ENCODE peak calls at places on chromosomes 11 and 22, in nine cellular contexts. U is cardiac fibroblast, L is fibroblast of pulmonary artery, E is AG10803, X is OCI-LY7, J is choroid plexus epithelial cell, Y is left ventricle myocardium inferior, R is pancreas, M is foreskin fibroblast. T is an unnamed sample.

GRCh38 chr11:94776351-94777321 is 8.5 kb downstream of the AMOTL1 start:
- DNase-seq in U (peak; percentile 85), L (peak; percentile 66), E (peak; percentile 66), X (no peak), J (peak; percentile 61), Y (no peak), R (peak; percentile 20), M (peak; percentile 71), T (peak; percentile 37)

GRCh38 chr11:76752321-76753175 is 30.6 kb upstream of the TSKU start:
- DNase-seq in U (peak; percentile 82), L (peak; percentile 86), E (peak; percentile 95), X (no peak), J (peak; percentile 45), Y (peak; percentile 88), R (no peak), M (peak; percentile 96), T (peak; percentile 94)

GRCh38 chr11:75101424-75102128 is 4.9 kb upstream of the OR2AT4 start:
- DNase-seq in U (no peak), L (no peak), E (no peak), X (no peak), J (no peak), Y (no peak), R (no peak), M (no peak), T (no peak)

GRCh38 chr11:118174006-118174567 is 2.4 kb downstream of the SCN2B start:
- DNase-seq in U (no peak), L (no peak), E (no peak), X (no peak), J (no peak), Y (no peak), R (no peak), M (no peak), T (no peak)

GRCh38 chr11:64253481-64253880 is 2.2 kb downstream of the PLCB3 start:
- DNase-seq in U (no peak), L (no peak), E (peak; percentile 12), X (no peak), J (no peak), Y (no peak), R (no peak), M (peak; percentile 53), T (no peak)

GRCh38 chr11:45739866-45740265 is 65.1 kb upstream of the SLC35C1 start:
- DNase-seq in U (peak; percentile 5), L (no peak), E (no peak), X (no peak), J (peak; percentile 10), Y (no peak), R (no peak), M (no peak), T (no peak)

GRCh38 chr11:134346101-134346975 is 14.6 kb downstream of the GLB1L2 start:
- DNase-seq in U (no peak), L (no peak), E (no peak), X (no peak), J (no peak), Y (no peak), R (peak; percentile 7), M (no peak), T (no peak)

GRCh38 chr22:45604239-45604711 is 67.4 kb upstream of the ATXN10 start:
- DNase-seq in U (peak; percentile 36), L (no peak), E (peak; percentile 89), X (no peak), J (peak; percentile 69), Y (no peak), R (no peak), M (peak; percentile 38), T (no peak)

GRCh38 chr11:125262825-125263218 is 98.3 kb downstream of the PKNOX2 start:
- DNase-seq in U (peak; percentile 30), L (peak; percentile 50), E (peak; percentile 52), X (no peak), J (peak; percentile 74), Y (no peak), R (no peak), M (peak; percentile 35), T (no peak)

GRCh38 chr11:125261471-125262087 is 97.0 kb downstream of the PKNOX2 start:
- DNase-seq in U (no peak), L (no peak), E (no peak), X (no peak), J (peak; percentile 68), Y (no peak), R (no peak), M (peak; percentile 13), T (no peak)

GRCh38 chr11:125264091-125265022 is 99.8 kb downstream of the PKNOX2 start:
- DNase-seq in U (no peak), L (no peak), E (no peak), X (no peak), J (no peak), Y (no peak), R (no peak), M (no peak), T (no peak)

GRCh38 chr11:125262194-125262824 is 97.8 kb downstream of the PKNOX2 start:
- DNase-seq in U (no peak), L (no peak), E (no peak), X (no peak), J (peak; percentile 31), Y (no peak), R (no peak), M (no peak), T (no peak)

DNA sequence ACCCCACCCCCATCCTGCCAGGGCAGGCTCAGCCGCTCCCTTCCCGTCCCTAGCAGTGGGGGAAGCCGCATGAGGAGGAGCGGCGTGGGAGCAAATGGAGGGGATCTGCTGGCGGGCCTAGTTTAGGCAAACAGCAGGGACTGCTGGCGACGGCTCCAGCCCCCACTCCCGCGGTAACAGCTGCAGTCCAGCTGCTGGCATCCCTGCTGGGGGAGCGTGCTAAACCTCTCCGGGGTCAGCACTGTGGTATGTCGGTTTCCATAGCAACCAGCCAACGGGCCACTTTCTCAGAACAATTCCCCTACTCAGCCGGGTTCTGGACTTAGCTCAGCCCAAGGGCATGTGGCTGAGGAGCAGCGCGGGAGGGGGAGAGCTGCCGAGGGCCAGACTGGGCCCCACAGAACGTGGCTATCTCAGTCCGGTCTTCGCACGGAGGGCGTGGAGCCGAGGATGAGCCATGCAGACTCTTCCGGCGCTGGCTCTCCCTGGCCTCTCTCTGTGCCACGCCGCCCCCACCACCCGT is 98.8 kb downstream of the PKNOX2 start:
- DNase-seq in U (peak; percentile 97), L (peak; percentile 99), E (peak; percentile 100), X (no peak), J (peak; percentile 100), Y (peak; percentile 87), R (peak; percentile 27), M (peak; percentile 96), T (peak; percentile 79)
- H3K4me3 ChIP-seq in U (no peak overlapping the region), L (no peak overlapping the region), E (no peak overlapping the region), X (no peak overlapping the region), J (no peak overlapping the region), Y (peak overlapping the region; percentile 26), R (no peak overlapping the region), M (no peak overlapping the region), T (no peak overlapping the region)

DNA sequence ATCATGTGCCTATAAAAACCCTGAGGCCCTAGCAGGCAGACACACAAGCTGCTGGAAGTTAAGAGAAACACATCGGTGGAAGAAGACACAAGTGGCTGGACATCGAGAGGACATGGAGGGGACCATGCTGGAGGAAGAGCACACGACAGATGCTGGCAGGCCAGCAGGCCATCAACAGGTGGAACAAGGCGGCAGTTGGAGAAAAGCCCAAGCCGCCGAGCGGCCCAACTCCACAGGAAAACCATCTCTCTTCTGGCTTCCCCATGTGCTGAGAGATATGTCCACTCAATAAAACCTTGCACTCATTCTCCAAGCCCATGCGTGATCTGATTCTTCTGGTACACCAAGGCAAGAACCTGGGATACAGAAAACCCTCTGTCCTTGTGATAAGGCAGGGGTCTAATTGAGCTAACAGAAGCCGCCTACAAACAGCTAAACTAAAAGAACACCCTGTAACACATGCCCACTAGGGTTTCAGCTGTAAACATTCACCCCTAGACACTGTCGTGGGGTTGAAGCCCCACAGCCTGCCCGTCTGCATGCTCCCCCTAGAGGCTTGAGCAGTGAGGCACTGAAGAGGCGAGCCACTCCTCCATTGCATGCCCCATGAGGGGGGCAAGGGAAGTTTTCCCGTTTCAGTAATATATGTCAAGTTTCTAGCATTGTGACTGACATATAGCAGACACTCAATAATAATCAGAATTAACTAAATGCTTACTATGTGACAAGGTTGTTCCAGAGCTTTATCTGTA is 39.0 kb upstream of the MMP20 start:
- DNase-seq in U (peak; percentile 22), L (peak; percentile 8), E (no peak), X (peak; percentile 33), J (peak; percentile 14), Y (no peak), R (no peak), M (no peak), T (no peak)
- TF ChIP-seq CTCF in U (peak; percentile 64), L (peak; percentile 53), E (peak; percentile 36), X (peak; percentile 75), J (peak; percentile 53), Y (no peak), R (no peak), M (peak; percentile 21), T (no peak)

GRCh38 chr22:18088825-18089568 is 11.2 kb downstream of the PEX26 start:
- DNase-seq in U (no peak), L (no peak), E (no peak), X (no peak), J (no peak), Y (no peak), R (peak; percentile 20), M (no peak), T (no peak)

GRCh38 chr22:18093661-18094060 is 15.9 kb downstream of the PEX26 start:
- DNase-seq in U (no peak), L (no peak), E (no peak), X (no peak), J (no peak), Y (no peak), R (no peak), M (no peak), T (no peak)

GRCh38 chr22:18090286-18090685 is 12.5 kb downstream of the PEX26 start:
- DNase-seq in U (no peak), L (no peak), E (no peak), X (no peak), J (no peak), Y (no peak), R (no peak), M (no peak), T (no peak)

GRCh38 chr22:18091478-18091877 is 13.7 kb downstream of the PEX26 start:
- DNase-seq in U (peak; percentile 47), L (no peak), E (no peak), X (no peak), J (no peak), Y (no peak), R (no peak), M (no peak), T (no peak)

DNA sequence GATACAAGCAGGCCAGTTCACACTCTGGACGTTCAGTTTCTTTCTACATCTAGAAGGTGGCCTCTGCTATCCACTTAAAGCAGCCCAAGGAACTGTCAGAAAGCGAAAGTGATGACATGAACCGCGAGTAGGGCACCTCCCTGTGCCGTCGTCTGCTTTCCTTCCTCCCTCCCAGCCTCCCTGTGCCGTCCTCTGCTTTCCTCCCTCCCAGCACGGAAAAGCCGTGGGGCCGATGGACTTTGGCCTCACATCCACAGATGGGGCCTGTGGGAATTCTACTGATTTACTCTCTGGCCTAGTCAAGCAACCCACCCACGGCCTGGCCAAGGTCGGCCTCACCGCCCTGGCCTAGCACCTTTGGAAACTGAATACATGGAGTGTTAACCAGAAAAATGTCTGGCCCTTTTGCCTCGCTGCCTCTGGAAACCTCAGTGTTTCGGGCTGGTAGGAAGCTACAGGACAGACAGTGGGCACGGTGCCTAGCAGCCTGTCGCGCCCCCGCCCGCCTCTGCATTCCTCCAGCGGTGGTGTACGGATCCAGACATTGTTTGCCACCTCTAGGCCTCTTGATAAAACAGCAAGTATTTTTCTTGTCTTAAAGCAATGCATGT is 14.2 kb downstream of the PEX26 start:
- DNase-seq in U (peak; percentile 85), L (peak; percentile 88), E (peak; percentile 74), X (no peak), J (no peak), Y (peak; percentile 80), R (peak; percentile 71), M (no peak), T (peak; percentile 77)
- H3K4me3 ChIP-seq in U (peak overlapping the region; percentile 25), L (peak overlapping the region; percentile 49), E (peak overlapping the region; percentile 37), X (no peak overlapping the region), J (no peak overlapping the region), Y (peak overlapping the region; percentile 58), R (peak overlapping the region; percentile 22), M (no peak overlapping the region), T (peak overlapping the region; percentile 34)

GRCh38 chr11:103534959-103535358 is 425.7 kb downstream of the DYNC2H1 start:
- DNase-seq in U (no peak), L (no peak), E (no peak), X (no peak), J (no peak), Y (no peak), R (no peak), M (no peak), T (no peak)

GRCh38 chr11:103537904-103538502 is 428.8 kb downstream of the DYNC2H1 start:
- DNase-seq in U (peak; percentile 76), L (peak; percentile 72), E (peak; percentile 32), X (no peak), J (peak; percentile 79), Y (no peak), R (no peak), M (peak; percentile 78), T (no peak)

GRCh38 chr11:103536335-103536722 is 427.1 kb downstream of the DYNC2H1 start:
- DNase-seq in U (no peak), L (no peak), E (no peak), X (no peak), J (no peak), Y (no peak), R (no peak), M (no peak), T (no peak)

GRCh38 chr11:103532133-103532788 is 423.0 kb downstream of the DYNC2H1 start:
- DNase-seq in U (peak; percentile 87), L (peak; percentile 81), E (peak; percentile 83), X (no peak), J (peak; percentile 72), Y (no peak), R (no peak), M (peak; percentile 85), T (no peak)

DNA sequence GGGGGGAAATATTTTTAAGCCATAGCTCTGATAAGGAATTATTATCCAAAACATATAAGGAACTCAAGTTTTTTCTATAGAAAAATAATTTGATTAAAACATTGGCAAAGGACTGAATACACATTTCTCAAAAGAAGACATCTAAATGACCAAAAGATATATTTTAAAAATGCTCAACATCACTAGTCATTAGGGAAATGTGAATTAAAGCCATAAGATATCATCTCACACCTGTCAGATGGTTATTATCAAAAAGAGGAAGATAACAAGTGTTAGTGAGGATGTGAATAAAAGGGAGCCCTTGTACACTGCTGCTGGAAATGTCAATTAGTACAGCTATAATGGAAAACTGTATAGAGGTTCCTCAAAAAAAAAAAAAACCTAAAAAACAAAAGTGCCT is 425.0 kb downstream of the DYNC2H1 start:
- DNase-seq in U (no peak), L (no peak), E (no peak), X (no peak), J (no peak), Y (no peak), R (no peak), M (no peak), T (no peak)
- TF ChIP-seq CTCF in U (no peak), L (no peak), E (no peak), X (no peak), J (no peak), Y (no peak), R (no peak), M (no peak), T (no peak)